ENCODE peak calls at places on chromosomes 4 and X, in six cellular contexts. L, B, D, E, Z and R are unnamed samples.

GRCh38 chr4:137000432-137000831 is 531.9 kb downstream of the PCDH18 start:
- ATAC-seq in E (no peak), L (no peak), D (no peak), Z (no peak), B (no peak), R (no peak)

GRCh38 chr4:76374744-76375143 is 46.2 kb downstream of the CCDC158 start:
- ATAC-seq in L (peak), B (no peak), D (no peak), E (no peak), Z (no peak), R (no peak)

GRCh38 chr4:165016971-165017370 is 14.8 kb upstream of the TRIM60 start:
- ATAC-seq in Z (no peak), E (peak), D (peak), L (peak), B (peak), R (no peak)

GRCh38 chr4:150342945-150343344 is 239.0 kb upstream of the MAB21L2 start:
- ATAC-seq in D (no peak), B (no peak), E (no peak), Z (no peak), L (peak), R (no peak)

GRCh38 chr4:37780444-37781133 is 45.9 kb upstream of the PGM2 start:
- ATAC-seq in B (no peak), D (peak), L (no peak), E (no peak), Z (no peak), R (no peak)

GRCh38 chrX:39470588-39471155 is 627.1 kb downstream of the BCOR start:
- ATAC-seq in L (no peak), E (no peak), B (no peak), Z (no peak), D (no peak), R (peak)

GRCh38 chr4:137707626-137708025 is 175.3 kb upstream of the PCDH18 start:
- ATAC-seq in B (no peak), E (no peak), L (no peak), D (no peak), Z (no peak), R (no peak)

GRCh38 chrX:73841337-73841736 is 278.3 kb downstream of the CHIC1 start:
- ATAC-seq in B (no peak), L (no peak), Z (no peak), E (no peak), D (no peak), R (peak)

GRCh38 chr4:20544645-20545044 is 155.6 kb upstream of the PACRGL start:
- ATAC-seq in D (peak), L (peak), Z (peak), E (peak), B (peak), R (peak)

GRCh38 chr4:136818811-136819210 is 713.5 kb downstream of the PCDH18 start:
- ATAC-seq in D (no peak), E (peak), L (no peak), Z (no peak), B (no peak), R (no peak)

GRCh38 chr4:108772402-108772801 is 9.5 kb upstream of the ETNPPL start:
- ATAC-seq in B (no peak), E (no peak), L (no peak), D (no peak), Z (no peak), R (no peak)

GRCh38 chrX:153706799-153707198 is 17.4 kb downstream of the BCAP31 start:
- ATAC-seq in Z (no peak), L (no peak), E (no peak), B (no peak), D (no peak), R (no peak)

GRCh38 chr4:153063490-153063889 is 127.4 kb downstream of the FHDC1 start:
- ATAC-seq in D (peak), E (no peak), Z (no peak), L (no peak), B (no peak), R (no peak)

GRCh38 chrX:10007604-10008003 is 40.4 kb downstream of the CLDN34 start:
- ATAC-seq in Z (no peak), L (no peak), B (no peak), E (peak), D (peak), R (no peak)

GRCh38 chr4:52659722-52660261 is 691 bp upstream of the USP46 start:
- ATAC-seq in Z (peak), B (peak), D (peak), E (peak), L (peak), R (peak)

GRCh38 chr4:104897297-104897645 is 249.4 kb upstream of the TET2 start:
- ATAC-seq in Z (no peak), L (no peak), B (no peak), D (no peak), E (no peak), R (no peak)

GRCh38 chr4:154406022-154406835 is 85.4 kb downstream of the DCHS2 start:
- ATAC-seq in B (no peak), Z (peak), D (no peak), E (peak), L (peak), R (no peak)

GRCh38 chrX:38277136-38277535 is 50.2 kb downstream of the RPGR start:
- ATAC-seq in B (no peak), E (no peak), D (no peak), Z (no peak), L (no peak), R (no peak)

GRCh38 chr4:65865489-65865888 is 195.2 kb upstream of the EPHA5 start:
- ATAC-seq in L (no peak), E (peak), B (no peak), Z (no peak), D (peak), R (no peak)

GRCh38 chr4:154018659-154019058 is 229.8 kb upstream of the SFRP2 start:
- ATAC-seq in D (no peak), L (no peak), B (no peak), Z (no peak), E (peak), R (no peak)

GRCh38 chr4:169859366-169860216 is 101.8 kb upstream of the HPF1 start:
- ATAC-seq in Z (no peak), D (no peak), L (no peak), E (no peak), B (no peak), R (no peak)

GRCh38 chrX:148498067-148498466 is 2.4 kb upstream of the AFF2 start:
- ATAC-seq in Z (no peak), L (no peak), B (no peak), E (no peak), D (no peak), R (no peak)

GRCh38 chr4:20337261-20337664 is 85.6 kb downstream of the SLIT2 start:
- ATAC-seq in B (no peak), Z (peak), L (no peak), D (no peak), E (no peak), R (no peak)

GRCh38 chr4:48944252-48944651 is 37.7 kb upstream of the OCIAD2 start:
- ATAC-seq in L (peak), Z (no peak), D (no peak), B (peak), E (no peak), R (no peak)
- TF ChIP-seq EP300 in L (no peak), Z (no peak), D (no peak), B (no peak), E (no peak), R (no peak)

DNA sequence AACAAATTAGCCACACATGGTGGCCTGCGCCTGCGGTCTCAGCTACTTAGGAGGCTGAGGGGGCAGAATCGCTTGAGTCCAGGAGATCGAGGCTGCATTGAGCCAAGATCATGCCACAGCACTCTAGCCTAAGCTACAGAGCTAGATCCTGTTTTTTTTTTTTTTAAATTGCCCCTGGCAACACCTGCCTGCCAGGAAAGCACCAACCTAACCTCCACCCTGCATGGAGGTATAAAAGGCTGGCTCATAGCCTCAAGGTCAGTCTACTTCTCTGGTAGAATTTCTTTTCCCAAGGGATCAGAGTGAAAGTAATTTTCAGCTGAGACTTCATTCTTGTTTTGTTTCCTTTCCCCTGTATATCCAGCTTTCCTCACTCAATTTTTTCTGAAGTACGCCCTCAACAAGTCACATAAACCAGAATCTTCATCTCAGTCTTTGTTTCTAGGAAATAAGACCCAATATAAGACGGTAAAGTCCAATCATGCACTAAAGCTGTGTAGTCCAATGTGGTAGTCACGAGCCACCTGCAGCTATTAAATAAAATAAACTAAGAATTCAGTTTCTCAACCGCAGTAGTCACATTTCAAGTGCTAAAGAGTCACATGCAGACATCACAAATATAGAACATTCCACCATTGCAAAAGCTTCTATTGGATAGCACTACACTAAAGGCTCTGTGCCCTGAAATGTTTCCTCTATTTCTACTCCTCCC is 113.3 kb downstream of the HPGD start:
- ATAC-seq in Z (no peak), D (no peak), L (no peak), B (no peak), E (no peak), R (no peak)
- TF ChIP-seq EP300 in Z (no peak), D (no peak), L (no peak), B (no peak), E (no peak), R (no peak)

DNA sequence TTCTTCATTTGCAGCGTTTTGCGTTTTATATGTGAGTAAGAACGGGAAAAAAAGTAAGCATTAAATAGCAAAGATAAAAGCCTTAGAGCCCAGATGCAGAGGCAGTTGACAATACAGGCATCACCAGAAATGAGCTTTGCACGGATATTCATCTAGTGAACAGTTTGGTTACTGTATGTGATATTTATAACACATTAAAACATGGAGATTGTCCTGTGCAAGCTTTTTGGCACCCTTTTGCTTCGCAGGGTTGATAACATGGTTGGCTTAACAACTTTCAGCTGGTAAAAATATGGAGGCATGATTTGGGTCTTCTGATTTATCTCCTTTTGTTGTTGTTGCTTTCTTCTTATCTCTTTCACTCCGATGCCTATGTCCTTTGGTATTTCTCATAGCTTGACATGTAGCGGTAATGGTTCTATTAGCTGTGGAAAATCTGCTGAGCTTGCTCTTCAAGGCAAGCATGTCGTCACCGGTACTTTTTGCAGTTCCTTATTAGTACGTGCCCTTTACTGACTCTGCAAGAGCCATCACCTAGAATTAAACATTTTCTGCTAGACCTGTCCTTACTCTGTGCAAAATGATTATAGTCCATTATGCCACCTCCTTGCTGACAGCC is 102.9 kb downstream of the PCDH7 start:
- ATAC-seq in Z (no peak), B (no peak), D (no peak), L (no peak), E (no peak), R (no peak)
- TF ChIP-seq EP300 in Z (no peak), B (no peak), D (no peak), L (no peak), E (no peak), R (no peak)

GRCh38 chrX:53438174-53438831 is 4.1 kb upstream of the HSD17B10 start:
- ATAC-seq in E (no peak), L (no peak), D (no peak), B (no peak), Z (no peak), R (no peak)
- TF ChIP-seq EP300 in E (no peak), L (no peak), D (no peak), B (no peak), Z (no peak), R (no peak)

GRCh38 chr4:113806850-113807249 is 45.3 kb upstream of the CAMK2D start:
- ATAC-seq in Z (no peak), E (peak), D (no peak), B (no peak), L (no peak), R (no peak)

GRCh38 chr4:113801882-113802281 is 40.3 kb upstream of the CAMK2D start:
- ATAC-seq in E (no peak), Z (no peak), B (no peak), L (no peak), D (no peak), R (no peak)
- TF ChIP-seq EP300 in E (no peak), Z (no peak), B (no peak), L (no peak), D (no peak), R (no peak)

GRCh38 chr4:109818268-109818667 is 2.7 kb downstream of the GAR1 start:
- ATAC-seq in Z (no peak), B (no peak), E (no peak), D (no peak), L (no peak), R (no peak)

GRCh38 chr4:109816894-109817293 is 1.3 kb downstream of the GAR1 start:
- ATAC-seq in E (peak), D (no peak), B (no peak), Z (no peak), L (no peak), R (no peak)

GRCh38 chr4:109811707-109812106 is 3.9 kb upstream of the GAR1 start:
- ATAC-seq in E (no peak), Z (no peak), B (no peak), D (no peak), L (no peak), R (no peak)

GRCh38 chr4:109816082-109816442 is 500 bp downstream of the GAR1 start:
- ATAC-seq in L (peak), E (peak), B (peak), Z (peak), D (peak), R (no peak)

GRCh38 chr4:109815151-109816081 is at the start of gene GAR1:
- ATAC-seq in Z (peak), B (peak), D (peak), E (peak), L (peak), R (peak)
- TF ChIP-seq EP300 in Z (no peak), B (no peak), D (no peak), E (no peak), L (peak), R (no peak)

GRCh38 chr4:33270403-33270802 is 2550.2 kb downstream of the PCDH7 start:
- ATAC-seq in E (no peak), D (no peak), Z (no peak), B (no peak), L (no peak), R (no peak)
- TF ChIP-seq EP300 in E (no peak), D (no peak), Z (no peak), B (no peak), L (no peak), R (no peak)

GRCh38 chrX:47940448-47940847 is 63.3 kb downstream of the ZNF182 start:
- ATAC-seq in E (no peak), B (no peak), Z (no peak), D (no peak), L (no peak), R (no peak)

GRCh38 chrX:47936224-47936939 is 67.4 kb downstream of the ZNF182 start:
- ATAC-seq in Z (no peak), L (peak), D (no peak), E (peak), B (no peak), R (no peak)

GRCh38 chrX:47941423-47941822 is 62.4 kb downstream of the ZNF182 start:
- ATAC-seq in L (no peak), Z (no peak), D (no peak), E (peak), B (no peak), R (no peak)

GRCh38 chrX:47936940-47937317 is 66.9 kb downstream of the ZNF182 start:
- ATAC-seq in D (no peak), Z (no peak), B (no peak), L (peak), E (peak), R (no peak)
- TF ChIP-seq EP300 in D (no peak), Z (no peak), B (no peak), L (no peak), E (no peak), R (no peak)

GRCh38 chr4:102843938-102844337 is 16.6 kb upstream of the UBE2D3 start:
- ATAC-seq in Z (no peak), D (no peak), B (no peak), L (no peak), E (no peak), R (no peak)
- TF ChIP-seq EP300 in Z (no peak), D (no peak), B (no peak), L (no peak), E (no peak), R (no peak)

GRCh38 chr4:87390931-87391782 is at the start of gene HSD17B11:
- ATAC-seq in D (peak), Z (peak), B (peak), L (peak), E (peak), R (peak)
- TF ChIP-seq EP300 in D (peak), Z (no peak), B (no peak), L (peak), E (no peak), R (no peak)